ENCODE peak calls at places on chromosomes 1 and 21, in ten cellular contexts. I, P, M, W, C, Z, Q, R, T and J are unnamed samples.

GRCh38 chr1:2170211-2170610 is 24.4 kb downstream of the FAAP20 start:
- DNase-seq in I (no peak), P (no peak), M (no peak), W (no peak), C (no peak), Z (no peak), Q (no peak), R (no peak), T (peak; percentile 58), J (no peak)

GRCh38 chr1:67830226-67830625 is 3.0 kb downstream of the GNG12 start:
- DNase-seq in I (no peak), P (no peak), M (no peak), W (no peak), C (no peak), Z (no peak), Q (no peak), R (no peak), T (no peak), J (no peak)

GRCh38 chr1:60564196-60564595 is 490.6 kb upstream of the C1orf87 start:
- DNase-seq in I (no peak), P (no peak), M (no peak), W (no peak), C (no peak), Z (no peak), Q (no peak), R (no peak), T (no peak), J (no peak)

GRCh38 chr21:42320791-42321190 is 5.6 kb upstream of the TFF3 start:
- DNase-seq in I (no peak), P (no peak), M (peak; percentile 58), W (no peak), C (no peak), Z (no peak), Q (no peak), R (no peak), T (no peak), J (peak; percentile 53)

GRCh38 chr1:228058981-228059535 is 23.4 kb upstream of the ARF1 start:
- DNase-seq in I (no peak), P (no peak), M (no peak), W (peak; percentile 77), C (no peak), Z (no peak), Q (peak; percentile 51), R (no peak), T (no peak), J (no peak)

GRCh38 chr1:232507571-232507970 is 122.4 kb downstream of the SIPA1L2 start:
- DNase-seq in I (no peak), P (no peak), M (no peak), W (no peak), C (no peak), Z (no peak), Q (no peak), R (no peak), T (no peak), J (no peak)

GRCh38 chr1:108077991-108078390 is 113.0 kb upstream of the VAV3 start:
- DNase-seq in I (no peak), P (no peak), M (no peak), W (no peak), C (no peak), Z (no peak), Q (no peak), R (no peak), T (no peak), J (no peak)

GRCh38 chr1:65762081-65762862 is 30.4 kb upstream of the PDE4B start:
- DNase-seq in I (no peak), P (no peak), M (no peak), W (no peak), C (no peak), Z (no peak), Q (no peak), R (no peak), T (peak; percentile 76), J (no peak)

GRCh38 chr1:22163578-22163977 is 20.7 kb upstream of the WNT4 start:
- DNase-seq in I (no peak), P (no peak), M (no peak), W (no peak), C (no peak), Z (no peak), Q (no peak), R (no peak), T (no peak), J (no peak)

GRCh38 chr1:208551609-208552008 is 307.4 kb upstream of the PLXNA2 start:
- DNase-seq in I (no peak), P (no peak), M (no peak), W (no peak), C (no peak), Z (no peak), Q (no peak), R (no peak), T (no peak), J (no peak)

GRCh38 chr1:76351655-76352054 is 277.1 kb downstream of the ST6GALNAC3 start:
- DNase-seq in I (no peak), P (no peak), M (no peak), W (no peak), C (no peak), Z (no peak), Q (no peak), R (no peak), T (no peak), J (no peak)

GRCh38 chr1:919271-919872 is 4.4 kb upstream of the SAMD11 start:
- DNase-seq in I (no peak), P (no peak), M (peak; percentile 81), W (no peak), C (no peak), Z (no peak), Q (no peak), R (no peak), T (no peak), J (no peak)
- H3K27ac ChIP-seq in I (no peak overlapping the region), P (no peak overlapping the region), M (no peak overlapping the region), W (no peak overlapping the region), C (no peak overlapping the region), Z (no peak overlapping the region), Q (no peak overlapping the region), R (no peak overlapping the region), T (no peak overlapping the region), J (no peak overlapping the region)

DNA sequence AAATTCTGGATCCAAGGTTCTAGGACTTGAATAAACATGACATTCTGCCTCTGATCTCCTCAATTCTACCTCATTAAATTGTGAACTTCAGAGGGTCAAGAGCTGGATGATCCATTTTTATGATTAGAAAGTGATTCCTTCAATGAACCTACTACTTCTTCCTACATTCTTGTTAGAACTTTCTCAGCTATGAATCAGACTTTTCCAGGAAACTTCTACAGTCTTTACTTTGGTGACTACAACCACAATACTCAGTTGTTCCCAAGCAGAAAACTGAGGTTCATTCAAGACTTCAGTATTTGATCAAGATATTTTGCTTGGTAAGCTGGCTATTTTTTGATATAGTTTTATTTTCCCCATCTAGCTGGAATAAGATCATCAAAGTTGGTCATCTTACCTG is 51.4 kb downstream of the CDC7 start:
- DNase-seq in I (no peak), P (no peak), M (no peak), W (no peak), C (no peak), Z (no peak), Q (no peak), R (no peak), T (peak; percentile 43), J (no peak)
- H3K4me1 ChIP-seq in I (no peaks in the 10 kb centered on the region), P (peaks cover 5% of the 10 kb centered on the region), M (no peaks in the 10 kb centered on the region), W (peaks cover 33% of the 10 kb centered on the region), C (peaks cover 12% of the 10 kb centered on the region), Z (peaks cover 8% of the 10 kb centered on the region), Q (peaks cover 3% of the 10 kb centered on the region), R (peaks cover 16% of the 10 kb centered on the region), T (peaks cover 13% of the 10 kb centered on the region), J (peaks cover 18% of the 10 kb centered on the region)

DNA sequence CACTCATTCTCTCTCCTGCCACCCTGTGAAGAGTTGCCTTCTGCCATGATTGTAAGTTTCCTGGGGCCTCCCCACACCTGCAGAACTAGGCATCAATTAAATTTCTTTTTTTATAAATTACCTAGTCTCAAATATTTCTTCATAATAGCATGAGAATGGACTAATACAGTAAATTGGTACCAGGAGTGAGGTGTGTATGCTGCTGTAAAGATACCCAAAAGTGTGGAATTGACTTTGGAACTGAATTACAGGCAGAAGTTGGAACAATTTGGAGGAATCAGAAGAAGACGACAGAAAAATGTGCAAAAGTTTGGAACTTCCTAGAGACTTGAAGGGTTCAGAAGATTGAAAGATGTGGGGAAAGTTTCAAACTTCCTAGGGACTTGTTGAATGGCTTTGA is 308.1 kb upstream of the TMPRSS15 start:
- DNase-seq in I (no peak), P (no peak), M (no peak), W (no peak), C (no peak), Z (no peak), Q (no peak), R (no peak), T (no peak), J (no peak)
- H3K9me3 ChIP-seq in I (no peaks in the 10 kb centered on the region), P (peaks cover 19% of the 10 kb centered on the region), M (no peaks in the 10 kb centered on the region), W (peaks cover 9% of the 10 kb centered on the region), C (peaks cover 6% of the 10 kb centered on the region), Z (no peaks in the 10 kb centered on the region), Q (no peaks in the 10 kb centered on the region), R (peaks cover 9% of the 10 kb centered on the region), T (peaks cover 3% of the 10 kb centered on the region), J (peaks cover 6% of the 10 kb centered on the region)

GRCh38 chr1:172134087-172134731 is 286.3 kb upstream of the C1orf105 start:
- DNase-seq in I (no peak), P (no peak), M (no peak), W (no peak), C (no peak), Z (no peak), Q (no peak), R (no peak), T (peak; percentile 55), J (no peak)

GRCh38 chr1:172135076-172135672 is 285.3 kb upstream of the C1orf105 start:
- DNase-seq in I (no peak), P (no peak), M (no peak), W (no peak), C (no peak), Z (no peak), Q (no peak), R (peak; percentile 32), T (no peak), J (no peak)

GRCh38 chr1:172136925-172137324 is 283.6 kb upstream of the C1orf105 start:
- DNase-seq in I (no peak), P (no peak), M (no peak), W (no peak), C (peak; percentile 22), Z (no peak), Q (no peak), R (no peak), T (no peak), J (no peak)

GRCh38 chr1:172137703-172138102 is 282.8 kb upstream of the C1orf105 start:
- DNase-seq in I (no peak), P (no peak), M (no peak), W (no peak), C (no peak), Z (no peak), Q (no peak), R (no peak), T (no peak), J (no peak)

DNA sequence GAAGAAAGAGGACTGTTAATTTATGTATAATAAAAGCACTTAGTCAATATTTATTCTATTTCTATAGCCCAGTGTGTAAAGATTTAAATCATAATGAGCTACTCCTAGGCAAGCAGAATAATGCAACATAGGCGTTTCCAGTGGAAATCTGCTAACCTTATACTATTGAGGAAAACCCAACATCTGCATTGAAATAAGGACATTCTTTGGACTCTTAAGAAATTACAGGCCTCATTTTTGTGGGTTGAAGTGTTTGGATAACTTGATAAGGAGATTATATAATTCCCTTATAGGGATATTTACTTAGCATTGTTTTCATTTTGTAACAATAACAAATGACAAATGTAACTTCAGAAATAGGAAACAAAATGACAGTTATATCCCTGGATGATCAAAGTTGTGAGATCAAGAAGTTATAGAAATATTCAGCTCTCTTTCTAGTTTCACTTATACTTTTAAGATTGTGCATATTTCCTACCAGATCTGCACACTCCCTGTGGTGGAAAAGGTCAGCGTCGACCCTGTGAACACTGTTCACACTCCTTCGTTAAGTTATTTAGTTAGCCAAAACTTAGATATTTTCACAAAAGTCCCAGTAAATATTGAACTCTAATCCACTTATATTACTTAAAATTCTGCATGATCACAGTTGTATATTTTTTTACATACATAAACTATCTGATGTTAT is 284.4 kb upstream of the C1orf105 start:
- DNase-seq in I (no peak), P (no peak), M (no peak), W (no peak), C (no peak), Z (no peak), Q (no peak), R (no peak), T (peak; percentile 81), J (no peak)
- H3K27ac ChIP-seq in I (peak overlapping the region; percentile 34), P (peak overlapping the region; percentile 81), M (no peak overlapping the region), W (no peak overlapping the region), C (peak overlapping the region; percentile 82), Z (no peak overlapping the region), Q (no peak overlapping the region), R (no peak overlapping the region), T (peak overlapping the region; percentile 96), J (peak overlapping the region; percentile 28)